ENCODE peak calls at places on chromosome 10, in eight cellular contexts. B is stimulated activated CD4-positive, alpha-beta T cell treated with anti-CD3 and anti-CD28 coated beads, Interleukin-12 subunit alpha, Interleukin-12 subunit beta, amount 100 ng/mL, for 4 hours; M is glomerular endothelial cell; X is activated CD4-positive, CD25-positive, alpha-beta regulatory T cell treated with anti-CD3 and anti-CD28 coated beads, Interleukin-2, amount 50 U/mL, for 72 hours; G is endodermal cell; N is posterior cingulate gyrus; O is GM23248; A is cardiac muscle cell. F is an unnamed sample.

GRCh38 chr10:44010873-44011602 is 362.4 kb upstream of the ZNF32 start:
- DNase-seq in B (no peak), M (no peak), X (no peak), G (no peak), N (no peak), O (no peak), A (no peak), F (no peak)

GRCh38 chr10:14456218-14456869 is 125.6 kb upstream of the FRMD4A start:
- DNase-seq in B (no peak), M (no peak), X (no peak), G (no peak), N (no peak), O (no peak), A (no peak), F (no peak)

GRCh38 chr10:73907841-73908517 is 3.0 kb upstream of the PLAU start:
- DNase-seq in B (no peak), M (no peak), X (no peak), G (no peak), N (no peak), O (peak; percentile 89), A (peak; percentile 63), F (no peak)

GRCh38 chr10:91796332-91797076 is 1.7 kb upstream of the TNKS2 start:
- DNase-seq in B (peak; percentile 34), M (no peak), X (peak; percentile 36), G (peak; percentile 85), N (no peak), O (no peak), A (peak; percentile 6), F (no peak)

GRCh38 chr10:97708976-97709745 is 4.4 kb upstream of the MARVELD1 start:
- DNase-seq in B (peak; percentile 38), M (no peak), X (no peak), G (peak; percentile 90), N (no peak), O (peak; percentile 83), A (peak; percentile 89), F (peak; percentile 63)

GRCh38 chr10:45181483-45181882 is 133.9 kb downstream of the OR13A1 start:
- DNase-seq in B (no peak), M (no peak), X (no peak), G (no peak), N (no peak), O (peak; percentile 38), A (peak; percentile 92), F (no peak)

GRCh38 chr10:103576076-103576471 is 82.6 kb downstream of the NEURL1 start:
- DNase-seq in B (no peak), M (no peak), X (no peak), G (no peak), N (no peak), O (no peak), A (no peak), F (no peak)

GRCh38 chr10:79434816-79435215 is 10.6 kb downstream of the ZCCHC24 start:
- DNase-seq in B (no peak), M (no peak), X (no peak), G (no peak), N (no peak), O (peak; percentile 86), A (peak; percentile 76), F (no peak)

GRCh38 chr10:49395741-49396665 is at the start of gene DRGX:
- DNase-seq in B (no peak), M (no peak), X (no peak), G (peak; percentile 73), N (no peak), O (peak; percentile 19), A (no peak), F (no peak)

GRCh38 chr10:98293550-98294269 is 25.7 kb upstream of the LOXL4 start:
- DNase-seq in B (no peak), M (no peak), X (no peak), G (no peak), N (no peak), O (peak; percentile 71), A (no peak), F (no peak)

GRCh38 chr10:61170594-61170993 is 226.6 kb upstream of the RHOBTB1 start:
- DNase-seq in B (no peak), M (no peak), X (no peak), G (no peak), N (no peak), O (no peak), A (no peak), F (no peak)